ENCODE peak calls at places on chromosomes 13 and 19, in seven cellular contexts. One of them, this sample, is unnamed.

GRCh38 chr13:101289764-101290163 is 126.5 kb downstream of the NALCN start:
- DNase-seq in type B pancreatic cell: no peak
- DNase-seq in ascending aorta: no peak
- DNase-seq in left ventricle myocardium inferior: no peak
- DNase-seq in gastrocnemius medialis: no peak
- DNase-seq in cardiac muscle cell: peak
- DNase-seq in activated effector memory CD4-positive, alpha-beta T cell treated with Interleukin-2 at 50 U/mL for 16 hours: no peak
- DNase-seq in this sample: peak

GRCh38 chr13:30331331-30331771 is 24.0 kb upstream of the KATNAL1 start:
- DNase-seq in type B pancreatic cell: no peak
- DNase-seq in ascending aorta: peak
- DNase-seq in left ventricle myocardium inferior: peak
- DNase-seq in gastrocnemius medialis: no peak
- DNase-seq in cardiac muscle cell: no peak
- DNase-seq in activated effector memory CD4-positive, alpha-beta T cell treated with Interleukin-2 at 50 U/mL for 16 hours: no peak
- DNase-seq in this sample: no peak

GRCh38 chr19:1453525-1454371 is 3.8 kb downstream of the APC2 start:
- DNase-seq in type B pancreatic cell: no peak
- DNase-seq in ascending aorta: no peak
- DNase-seq in left ventricle myocardium inferior: no peak
- DNase-seq in gastrocnemius medialis: no peak
- DNase-seq in cardiac muscle cell: no peak
- DNase-seq in activated effector memory CD4-positive, alpha-beta T cell treated with Interleukin-2 at 50 U/mL for 16 hours: no peak
- DNase-seq in this sample: peak

GRCh38 chr13:94705081-94705751 is 7.1 kb downstream of the SOX21 start:
- DNase-seq in type B pancreatic cell: no peak
- DNase-seq in ascending aorta: no peak
- DNase-seq in left ventricle myocardium inferior: no peak
- DNase-seq in gastrocnemius medialis: no peak
- DNase-seq in cardiac muscle cell: no peak
- DNase-seq in activated effector memory CD4-positive, alpha-beta T cell treated with Interleukin-2 at 50 U/mL for 16 hours: no peak
- DNase-seq in this sample: peak

GRCh38 chr19:11373166-11373884 is 1.1 kb upstream of the SWSAP1 start:
- DNase-seq in type B pancreatic cell: no peak
- DNase-seq in ascending aorta: no peak
- DNase-seq in left ventricle myocardium inferior: no peak
- DNase-seq in gastrocnemius medialis: no peak
- DNase-seq in cardiac muscle cell: peak
- DNase-seq in activated effector memory CD4-positive, alpha-beta T cell treated with Interleukin-2 at 50 U/mL for 16 hours: no peak
- DNase-seq in this sample: peak

GRCh38 chr19:42420055-42420544 is 7.1 kb downstream of the LIPE start:
- DNase-seq in type B pancreatic cell: no peak
- DNase-seq in ascending aorta: no peak
- DNase-seq in left ventricle myocardium inferior: no peak
- DNase-seq in gastrocnemius medialis: no peak
- DNase-seq in cardiac muscle cell: peak
- DNase-seq in activated effector memory CD4-positive, alpha-beta T cell treated with Interleukin-2 at 50 U/mL for 16 hours: peak
- DNase-seq in this sample: peak

GRCh38 chr13:77479326-77479725 is 56.2 kb upstream of the SCEL start:
- DNase-seq in type B pancreatic cell: no peak
- DNase-seq in ascending aorta: no peak
- DNase-seq in left ventricle myocardium inferior: no peak
- DNase-seq in gastrocnemius medialis: no peak
- DNase-seq in cardiac muscle cell: no peak
- DNase-seq in activated effector memory CD4-positive, alpha-beta T cell treated with Interleukin-2 at 50 U/mL for 16 hours: no peak
- DNase-seq in this sample: no peak

GRCh38 chr19:35144600-35145436 is 1.8 kb downstream of the FXYD7 start:
- DNase-seq in type B pancreatic cell: peak
- DNase-seq in ascending aorta: no peak
- DNase-seq in left ventricle myocardium inferior: no peak
- DNase-seq in gastrocnemius medialis: no peak
- DNase-seq in cardiac muscle cell: peak
- DNase-seq in activated effector memory CD4-positive, alpha-beta T cell treated with Interleukin-2 at 50 U/mL for 16 hours: no peak
- DNase-seq in this sample: peak

GRCh38 chr19:35052599-35053190 is 11.2 kb downstream of the HPN start:
- DNase-seq in type B pancreatic cell: no peak
- DNase-seq in ascending aorta: no peak
- DNase-seq in left ventricle myocardium inferior: no peak
- DNase-seq in gastrocnemius medialis: peak
- DNase-seq in cardiac muscle cell: no peak
- DNase-seq in activated effector memory CD4-positive, alpha-beta T cell treated with Interleukin-2 at 50 U/mL for 16 hours: no peak
- DNase-seq in this sample: no peak

GRCh38 chr19:50814883-50815282 is 8.7 kb downstream of the KLK1 start:
- DNase-seq in type B pancreatic cell: no peak
- DNase-seq in ascending aorta: no peak
- DNase-seq in left ventricle myocardium inferior: no peak
- DNase-seq in gastrocnemius medialis: no peak
- DNase-seq in cardiac muscle cell: no peak
- DNase-seq in activated effector memory CD4-positive, alpha-beta T cell treated with Interleukin-2 at 50 U/mL for 16 hours: no peak
- DNase-seq in this sample: no peak

GRCh38 chr13:44312898-44313551 is 60.6 kb upstream of the SERP2 start:
- DNase-seq in type B pancreatic cell: no peak
- DNase-seq in ascending aorta: peak
- DNase-seq in left ventricle myocardium inferior: no peak
- DNase-seq in gastrocnemius medialis: no peak
- DNase-seq in cardiac muscle cell: peak
- DNase-seq in activated effector memory CD4-positive, alpha-beta T cell treated with Interleukin-2 at 50 U/mL for 16 hours: no peak
- DNase-seq in this sample: no peak

GRCh38 chr13:51221674-51222509 is at the start of gene FAM124A:
- DNase-seq in type B pancreatic cell: peak
- DNase-seq in ascending aorta: peak
- DNase-seq in left ventricle myocardium inferior: peak
- DNase-seq in gastrocnemius medialis: no peak
- DNase-seq in cardiac muscle cell: peak
- DNase-seq in activated effector memory CD4-positive, alpha-beta T cell treated with Interleukin-2 at 50 U/mL for 16 hours: peak
- DNase-seq in this sample: peak

GRCh38 chr13:113639661-113640262 is 18.2 kb downstream of the ATP4B start:
- DNase-seq in type B pancreatic cell: peak
- DNase-seq in ascending aorta: peak
- DNase-seq in left ventricle myocardium inferior: peak
- DNase-seq in gastrocnemius medialis: no peak
- DNase-seq in cardiac muscle cell: no peak
- DNase-seq in activated effector memory CD4-positive, alpha-beta T cell treated with Interleukin-2 at 50 U/mL for 16 hours: no peak
- DNase-seq in this sample: no peak

GRCh38 chr19:2477732-2478191 is 1.8 kb downstream of the GADD45B start:
- DNase-seq in type B pancreatic cell: no peak
- DNase-seq in ascending aorta: no peak
- DNase-seq in left ventricle myocardium inferior: no peak
- DNase-seq in gastrocnemius medialis: peak
- DNase-seq in cardiac muscle cell: peak
- DNase-seq in activated effector memory CD4-positive, alpha-beta T cell treated with Interleukin-2 at 50 U/mL for 16 hours: peak
- DNase-seq in this sample: no peak

GRCh38 chr13:34437873-34438272 is 504.2 kb upstream of the NBEA start:
- DNase-seq in type B pancreatic cell: no peak
- DNase-seq in ascending aorta: no peak
- DNase-seq in left ventricle myocardium inferior: no peak
- DNase-seq in gastrocnemius medialis: no peak
- DNase-seq in cardiac muscle cell: no peak
- DNase-seq in activated effector memory CD4-positive, alpha-beta T cell treated with Interleukin-2 at 50 U/mL for 16 hours: no peak
- DNase-seq in this sample: no peak

GRCh38 chr19:49150106-49150943 is 4.9 kb downstream of the HRC start:
- DNase-seq in type B pancreatic cell: peak
- DNase-seq in ascending aorta: peak
- DNase-seq in left ventricle myocardium inferior: peak
- DNase-seq in gastrocnemius medialis: peak
- DNase-seq in cardiac muscle cell: peak
- DNase-seq in activated effector memory CD4-positive, alpha-beta T cell treated with Interleukin-2 at 50 U/mL for 16 hours: no peak
- DNase-seq in this sample: peak

GRCh38 chr19:40791349-40791748 is 7.6 kb upstream of the EGLN2 start:
- DNase-seq in type B pancreatic cell: no peak
- DNase-seq in ascending aorta: peak
- DNase-seq in left ventricle myocardium inferior: no peak
- DNase-seq in gastrocnemius medialis: no peak
- DNase-seq in cardiac muscle cell: no peak
- DNase-seq in activated effector memory CD4-positive, alpha-beta T cell treated with Interleukin-2 at 50 U/mL for 16 hours: no peak
- DNase-seq in this sample: no peak

GRCh38 chr13:98416408-98416807 is 160.5 kb downstream of the STK24 start:
- DNase-seq in type B pancreatic cell: no peak
- DNase-seq in ascending aorta: no peak
- DNase-seq in left ventricle myocardium inferior: no peak
- DNase-seq in gastrocnemius medialis: no peak
- DNase-seq in cardiac muscle cell: no peak
- DNase-seq in activated effector memory CD4-positive, alpha-beta T cell treated with Interleukin-2 at 50 U/mL for 16 hours: no peak
- DNase-seq in this sample: no peak

GRCh38 chr19:39671739-39672363 is 16.1 kb downstream of the LGALS16 start:
- DNase-seq in type B pancreatic cell: no peak
- DNase-seq in ascending aorta: no peak
- DNase-seq in left ventricle myocardium inferior: no peak
- DNase-seq in gastrocnemius medialis: no peak
- DNase-seq in cardiac muscle cell: peak
- DNase-seq in activated effector memory CD4-positive, alpha-beta T cell treated with Interleukin-2 at 50 U/mL for 16 hours: peak
- DNase-seq in this sample: peak

This sample was measured in GM23338.